ENCODE peak calls at places on chromosomes 6 and 20, in six cellular contexts. Y, D, P, X, B and Q are unnamed samples.

GRCh38 chr6:143675946-143676345 is 1.8 kb upstream of the PHACTR2 start:
- DNase-seq in X (no peak), Y (no peak), D (no peak), P (peak), B (no peak), Q (no peak)

GRCh38 chr6:111591370-111591900 is 14.2 kb downstream of the TRAF3IP2 start:
- DNase-seq in Y (no peak), B (no peak), P (peak), D (peak), X (no peak), Q (no peak)

GRCh38 chr6:77669913-77670312 is 17.1 kb downstream of the MEI4 start:
- DNase-seq in P (no peak), D (no peak), X (no peak), Y (no peak), B (no peak), Q (no peak)

GRCh38 chr6:4066029-4066755 is 12.7 kb downstream of the FAM217A start:
- DNase-seq in D (peak), B (no peak), X (no peak), P (no peak), Y (no peak), Q (no peak)

GRCh38 chr20:36528875-36529425 is 12.4 kb upstream of the MYL9 start:
- DNase-seq in X (no peak), B (no peak), Y (no peak), P (no peak), D (no peak), Q (no peak)

GRCh38 chr6:107545761-107546160 is 55.8 kb downstream of the SOBP start:
- DNase-seq in X (no peak), Y (no peak), P (peak), B (no peak), D (no peak), Q (no peak)

GRCh38 chr20:59055302-59055701 is 12.7 kb upstream of the PRELID3B start:
- DNase-seq in B (no peak), X (no peak), D (no peak), Y (no peak), P (peak), Q (no peak)

GRCh38 chr6:111884068-111884467 is 10.8 kb upstream of the FYN start:
- DNase-seq in D (no peak), X (no peak), P (no peak), B (no peak), Y (no peak), Q (no peak)

GRCh38 chr20:47274449-47275108 is 81.9 kb downstream of the ZMYND8 start:
- DNase-seq in D (no peak), P (peak), X (no peak), Y (no peak), B (peak), Q (no peak)

GRCh38 chr6:90202156-90202555 is 94.5 kb downstream of the BACH2 start:
- DNase-seq in D (no peak), B (peak), Y (no peak), P (no peak), X (no peak), Q (no peak)

GRCh38 chr6:35267446-35267845 is 7.9 kb downstream of the ZNF76 start:
- DNase-seq in D (no peak), P (no peak), B (no peak), X (no peak), Y (no peak), Q (no peak)